ENCODE peak calls at places on chromosomes 2 and 18, in five cellular contexts. M is lower lobe of right lung, I is kidney epithelial cell, H is psoas muscle, A is thyroid gland. O is an unnamed sample.

GRCh38 chr2:30336978-30337841 is 105.9 kb downstream of the LBH start:
- DNase-seq in M (no peak), I (no peak), H (no peak), A (no peak), O (peak)

GRCh38 chr18:58993260-58993659 is 128.6 kb downstream of the ZNF532 start:
- DNase-seq in M (no peak), I (peak), H (no peak), A (no peak), O (no peak)

GRCh38 chr2:695111-695510 is 17.9 kb upstream of the TMEM18 start:
- DNase-seq in M (no peak), I (no peak), H (peak), A (peak), O (no peak)

GRCh38 chr2:118722976-118723375 is 124.5 kb downstream of the EN1 start:
- DNase-seq in M (no peak), I (no peak), H (no peak), A (no peak), O (no peak)

GRCh38 chr2:2950403-2950952 is 427.1 kb downstream of the EIPR1 start:
- DNase-seq in M (no peak), I (no peak), H (no peak), A (no peak), O (no peak)

GRCh38 chr18:45774065-45774521 is 50.1 kb downstream of the SLC14A1 start:
- DNase-seq in M (no peak), I (no peak), H (no peak), A (no peak), O (peak)

GRCh38 chr2:69083126-69083733 is 70.3 kb downstream of the ANTXR1 start:
- DNase-seq in M (no peak), I (no peak), H (no peak), A (no peak), O (no peak)

GRCh38 chr2:40369619-40370397 is 82.1 kb downstream of the SLC8A1 start:
- DNase-seq in M (no peak), I (no peak), H (no peak), A (no peak), O (peak)

GRCh38 chr2:27085670-27086089 is 892 bp upstream of the KHK start:
- DNase-seq in M (peak), I (no peak), H (peak), A (peak), O (peak)
- TF ChIP-seq CTCF in M (peak), I (peak), H (peak), A (no peak), O (no peak)

DNA sequence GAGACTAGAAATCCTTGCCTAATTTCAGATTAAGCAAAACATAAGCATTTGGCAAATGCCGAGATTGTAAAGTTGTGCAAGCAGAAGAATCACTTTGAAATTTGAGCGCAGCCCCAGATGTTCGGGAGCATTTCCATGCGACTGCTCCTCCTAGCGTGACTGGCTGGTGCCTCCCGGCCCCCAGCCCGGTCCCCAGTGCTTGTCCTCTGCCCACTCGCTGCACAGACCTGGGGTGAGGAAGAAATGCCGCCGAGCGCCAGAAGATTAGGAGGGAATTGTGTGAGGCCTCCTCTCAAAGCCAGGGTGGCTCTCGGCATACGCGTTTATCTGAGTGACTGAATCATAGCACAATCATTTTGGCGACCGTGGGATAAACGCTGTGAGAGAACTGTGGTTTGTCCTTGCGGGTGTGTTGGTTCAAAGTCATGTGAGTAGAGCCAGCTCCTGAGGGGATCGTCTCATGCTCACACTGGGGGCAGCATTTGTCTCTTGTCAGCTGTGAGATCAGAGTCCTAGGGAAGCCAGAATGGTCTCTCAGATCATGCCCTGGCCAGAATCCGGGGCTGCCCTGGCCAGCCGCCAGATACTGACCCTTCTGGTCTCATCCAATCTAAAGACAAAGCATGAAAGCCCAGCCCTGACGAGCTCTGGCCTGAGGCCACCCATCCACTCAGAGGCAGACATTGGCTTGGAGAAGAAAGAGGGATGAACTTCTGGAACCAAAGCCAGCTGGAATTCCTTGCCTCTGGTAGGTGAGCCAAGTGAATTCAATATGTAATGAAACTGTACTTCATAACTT is 189.3 kb downstream of the SH3RF3 start:
- DNase-seq in M (peak), I (peak), H (peak), A (peak), O (no peak)
- TF ChIP-seq CTCF in M (peak), I (peak), H (peak), A (no peak), O (no peak)

GRCh38 chr2:105917688-105918087 is 173.0 kb downstream of the NCK2 start:
- DNase-seq in M (no peak), I (no peak), H (no peak), A (no peak), O (no peak)

GRCh38 chr2:105924271-105924670 is 179.6 kb downstream of the NCK2 start:
- DNase-seq in M (no peak), I (no peak), H (no peak), A (no peak), O (no peak)

GRCh38 chr2:105919191-105919811 is 174.6 kb downstream of the NCK2 start:
- DNase-seq in M (no peak), I (peak), H (no peak), A (peak), O (no peak)

GRCh38 chr2:105917216-105917615 is 172.5 kb downstream of the NCK2 start:
- DNase-seq in M (no peak), I (no peak), H (no peak), A (no peak), O (no peak)

GRCh38 chr2:105919826-105920225 is 175.1 kb downstream of the NCK2 start:
- DNase-seq in M (no peak), I (peak), H (no peak), A (peak), O (peak)
- TF ChIP-seq CTCF in M (peak), I (peak), H (peak), A (no peak), O (no peak)

GRCh38 chr18:28143725-28144124 is 33.2 kb downstream of the CDH2 start:
- DNase-seq in M (no peak), I (no peak), H (no peak), A (no peak), O (no peak)
- TF ChIP-seq CTCF in M (no peak), I (no peak), H (no peak), A (no peak), O (no peak)